ENCODE peak calls at places on chromosome 13, in nine cellular contexts. M, W, H, Q, Y, V, T, N and D are unnamed samples.

GRCh38 chr13:41520016-41520698 is 62.8 kb downstream of the RGCC start:
- DNase-seq in Y (no peak), T (no peak), V (no peak), Q (no peak), M (no peak), W (no peak), N (no peak), H (no peak), D (no peak)

GRCh38 chr13:101139076-101139475 is 277.2 kb downstream of the NALCN start:
- DNase-seq in Q (no peak), N (no peak), T (no peak), W (peak), H (no peak), V (no peak), M (no peak), Y (no peak), D (no peak)

GRCh38 chr13:28077231-28077630 is 23.1 kb downstream of the FLT3 start:
- DNase-seq in W (no peak), T (peak), Y (no peak), H (no peak), N (no peak), M (no peak), V (no peak), Q (no peak), D (no peak)

GRCh38 chr13:27954406-27954851 is 14.7 kb downstream of the CDX2 start:
- DNase-seq in W (no peak), H (no peak), N (no peak), Q (peak), T (no peak), M (no peak), V (no peak), Y (no peak), D (no peak)

GRCh38 chr13:31697290-31697689 is 42.0 kb upstream of the RXFP2 start:
- DNase-seq in T (peak), M (no peak), N (no peak), V (no peak), Q (no peak), H (no peak), W (peak), Y (no peak), D (no peak)

GRCh38 chr13:23824355-23824754 is 64.8 kb downstream of the MIPEP start:
- DNase-seq in W (peak), V (no peak), T (no peak), N (no peak), M (no peak), Y (no peak), H (no peak), Q (no peak), D (no peak)

GRCh38 chr13:29858231-29858630 is 7.8 kb upstream of the UBL3 start:
- DNase-seq in N (no peak), Y (no peak), W (peak), Q (no peak), T (no peak), M (no peak), H (no peak), V (no peak), D (no peak)

GRCh38 chr13:20666948-20667347 is 36.6 kb upstream of the IL17D start:
- DNase-seq in Q (no peak), H (no peak), V (no peak), W (no peak), Y (no peak), T (no peak), N (no peak), M (no peak), D (no peak)

GRCh38 chr13:90416519-90416918 is 931.0 kb upstream of the MIR17HG start:
- DNase-seq in N (no peak), V (no peak), W (peak), Y (peak), T (no peak), Q (no peak), H (no peak), M (no peak), D (no peak)

GRCh38 chr13:73608157-73608516 is 526.1 kb downstream of the KLF12 start:
- DNase-seq in W (no peak), M (no peak), T (no peak), V (no peak), H (no peak), N (no peak), Y (no peak), Q (no peak), D (no peak)

GRCh38 chr13:101673360-101674105 is 221.1 kb downstream of the ITGBL1 start:
- DNase-seq in M (no peak), N (no peak), T (peak), Y (no peak), H (no peak), W (peak), V (no peak), Q (no peak), D (no peak)

GRCh38 chr13:113971471-113972231 is 2.2 kb downstream of the C13orf46 start:
- DNase-seq in V (peak), T (no peak), Y (no peak), Q (no peak), N (no peak), H (no peak), M (no peak), W (no peak), D (no peak)